ENCODE peak calls at places on chromosomes 11 and 22, in seven cellular contexts. Y is A549, X is pancreas, W is H7, Q is heart right ventricle, U is GM12865, N is prostate gland. C is an unnamed sample.

GRCh38 chr11:108743851-108744250 is 79.0 kb downstream of the DDX10 start:
- DNase-seq in Y (no peak), Q (no peak), W (no peak), U (no peak), X (no peak), N (no peak), C (no peak)

GRCh38 chr11:26849009-26849408 is 127.1 kb upstream of the SLC5A12 start:
- DNase-seq in X (no peak), Q (peak; percentile 31), W (no peak), N (peak; percentile 43), U (no peak), Y (no peak), C (no peak)

GRCh38 chr11:43947003-43947500 is 4.6 kb downstream of the C11orf96 start:
- DNase-seq in U (peak; percentile 15), Q (no peak), N (no peak), X (no peak), W (peak; percentile 63), Y (peak; percentile 55), C (no peak)

GRCh38 chr22:21780259-21780658 is 44.7 kb upstream of the YPEL1 start:
- DNase-seq in Q (no peak), N (no peak), X (no peak), W (no peak), Y (no peak), U (no peak), C (no peak)

GRCh38 chr22:41531736-41532477 is 12.4 kb downstream of the POLR3H start:
- DNase-seq in U (no peak), Q (no peak), Y (no peak), X (no peak), W (no peak), N (no peak), C (no peak)

GRCh38 chr22:23155831-23156230 is 10.6 kb downstream of the RAB36 start:
- DNase-seq in N (no peak), W (peak; percentile 38), Y (no peak), X (no peak), Q (no peak), U (no peak), C (no peak)

GRCh38 chr11:12376259-12376971 is 956 bp upstream of the PARVA start:
- DNase-seq in X (peak; percentile 91), W (no peak), U (no peak), N (no peak), Q (peak; percentile 32), Y (no peak), C (peak; percentile 27)

GRCh38 chr11:120064341-120064740 is 73.6 kb downstream of the TRIM29 start:
- DNase-seq in N (no peak), X (no peak), W (no peak), Q (no peak), Y (no peak), U (no peak), C (no peak)

GRCh38 chr11:73968356-73968966 is 14.2 kb downstream of the UCP2 start:
- DNase-seq in U (no peak), Q (no peak), Y (no peak), W (peak; percentile 27), X (no peak), N (no peak), C (no peak)

GRCh38 chr22:44091021-44091721 is 67.1 kb downstream of the PARVB start:
- DNase-seq in X (no peak), N (no peak), Q (no peak), U (peak; percentile 36), W (peak; percentile 76), Y (peak; percentile 22), C (no peak)

GRCh38 chr11:59187020-59187419 is 15.1 kb downstream of the DTX4 start:
- DNase-seq in W (no peak), X (no peak), N (no peak), Y (no peak), U (no peak), Q (no peak), C (no peak)

GRCh38 chr22:47402876-47403525 is 640.6 kb downstream of the TBC1D22A start:
- DNase-seq in N (no peak), W (peak; percentile 16), Q (no peak), X (no peak), U (no peak), Y (no peak), C (no peak)

GRCh38 chr22:28967969-28968368 is 84.6 kb downstream of the ZNRF3 start:
- DNase-seq in Y (no peak), W (no peak), X (no peak), U (no peak), Q (no peak), N (no peak), C (no peak)

GRCh38 chr11:820655-821512 is 2.2 kb downstream of the PNPLA2 start:
- DNase-seq in U (no peak), X (peak; percentile 93), W (no peak), Y (peak; percentile 79), Q (peak; percentile 80), N (no peak), C (peak; percentile 81)

GRCh38 chr11:118343981-118344521 is at the start of gene CD3G:
- DNase-seq in W (no peak), Y (no peak), Q (no peak), X (no peak), U (no peak), N (no peak), C (peak; percentile 32)

GRCh38 chr22:16935209-16935608 is 72.8 kb downstream of the GAB4 start:
- DNase-seq in N (no peak), U (no peak), Y (no peak), W (no peak), X (no peak), Q (no peak), C (no peak)

GRCh38 chr22:49749885-49750510 is 77.7 kb downstream of the BRD1 start:
- DNase-seq in X (no peak), W (peak; percentile 53), U (no peak), Y (no peak), N (no peak), Q (no peak), C (no peak)

GRCh38 chr11:57072640-57073039 is 83.9 kb downstream of the OR5AK2 start:
- DNase-seq in Y (peak; percentile 93), W (no peak), U (no peak), Q (no peak), X (no peak), N (no peak), C (no peak)

GRCh38 chr22:23514317-23515038 is 65.6 kb downstream of the IGLL1 start:
- DNase-seq in N (no peak), X (no peak), Y (no peak), U (no peak), W (peak; percentile 78), Q (no peak), C (no peak)

GRCh38 chr11:32137263-32137662 is 46.4 kb downstream of the RCN1 start:
- DNase-seq in Q (no peak), N (no peak), Y (peak; percentile 70), U (no peak), X (no peak), W (no peak), C (no peak)

GRCh38 chr11:64855596-64856304 is 11.3 kb upstream of the CDC42BPG start:
- DNase-seq in W (no peak), Y (no peak), X (no peak), U (no peak), Q (no peak), N (no peak), C (no peak)

GRCh38 chr22:41932353-41932752 is 5.7 kb upstream of the TNFRSF13C start:
- DNase-seq in W (no peak), U (no peak), X (no peak), Q (no peak), Y (no peak), N (no peak), C (no peak)

DNA sequence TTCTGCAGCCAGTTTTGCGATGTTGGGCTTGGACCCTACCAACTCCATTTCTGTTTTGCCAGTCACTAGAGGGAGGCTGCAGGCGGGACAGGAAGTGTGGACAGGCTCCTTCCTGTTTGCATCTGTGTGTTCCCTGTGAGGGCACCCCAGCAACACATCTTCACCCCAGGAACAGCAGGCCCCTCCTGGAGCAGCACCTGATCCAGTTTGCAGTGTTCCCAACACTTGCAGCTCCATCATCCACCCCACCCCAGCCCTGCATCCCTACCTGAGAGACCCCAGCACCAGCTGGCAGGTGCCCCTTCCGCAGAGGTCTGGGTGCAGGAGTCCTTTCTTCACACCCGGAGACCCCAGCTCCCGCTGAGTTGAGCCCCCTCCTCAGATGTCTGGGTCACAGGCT is 7.4 kb upstream of the VSIG10L2 start:
- DNase-seq in W (no peak), Y (no peak), Q (no peak), N (no peak), X (no peak), U (peak; percentile 8), C (no peak)
- H3K4me3 ChIP-seq in W (no peak overlapping the region), Y (no peak overlapping the region), Q (no peak overlapping the region), N (no peak overlapping the region), X (no peak overlapping the region), U (no peak overlapping the region), C (no peak overlapping the region)

GRCh38 chr11:63629426-63629825 is 15.2 kb upstream of the PLAAT3 start:
- DNase-seq in U (no peak), X (no peak), Y (no peak), W (no peak), Q (no peak), N (no peak), C (no peak)

GRCh38 chr11:63622318-63622717 is 8.1 kb upstream of the PLAAT3 start:
- DNase-seq in Q (no peak), Y (peak; percentile 51), W (no peak), U (no peak), X (peak; percentile 60), N (no peak), C (no peak)

GRCh38 chr11:63620928-63621539 is 6.8 kb upstream of the PLAAT3 start:
- DNase-seq in W (no peak), N (no peak), U (peak; percentile 24), X (no peak), Q (no peak), Y (no peak), C (no peak)

GRCh38 chr11:63619967-63620366 is 5.7 kb upstream of the PLAAT3 start:
- DNase-seq in W (no peak), U (no peak), Q (no peak), N (no peak), X (no peak), Y (no peak), C (no peak)

DNA sequence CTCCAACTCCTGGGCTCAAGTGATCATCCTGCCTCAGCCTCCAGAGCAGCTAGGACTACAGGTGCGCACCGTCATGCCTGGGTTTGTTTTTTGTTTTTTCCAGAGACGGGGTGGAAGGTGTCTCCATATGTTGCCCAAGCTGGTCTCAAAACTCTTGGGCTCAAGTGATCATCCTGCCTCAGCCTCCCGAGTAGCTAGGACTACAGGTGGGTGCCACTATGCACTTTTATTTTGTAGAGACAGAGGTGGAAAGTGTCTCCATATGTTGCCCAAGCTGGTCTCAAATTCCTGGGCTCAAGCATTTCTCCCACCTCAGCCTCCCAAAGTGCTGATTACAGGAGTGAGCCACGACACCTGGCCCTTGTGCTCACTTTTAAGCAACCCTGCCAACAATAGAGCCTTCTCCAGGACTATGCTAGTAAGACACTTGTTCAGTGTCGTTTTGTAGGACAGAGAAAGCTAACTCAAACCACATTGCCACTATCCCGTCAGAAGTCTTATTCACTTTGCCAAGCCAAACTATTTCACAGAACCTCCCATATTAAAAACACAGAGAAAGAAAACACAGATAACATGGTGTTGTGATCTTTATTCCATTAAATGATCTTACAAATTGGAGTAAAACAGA is 9.4 kb upstream of the PLAAT3 start:
- DNase-seq in W (no peak), U (no peak), Y (no peak), Q (no peak), N (no peak), X (no peak), C (no peak)
- H3K4me3 ChIP-seq in W (no peak overlapping the region), U (no peak overlapping the region), Y (no peak overlapping the region), Q (no peak overlapping the region), N (no peak overlapping the region), X (no peak overlapping the region), C (no peak overlapping the region)

GRCh38 chr11:18618341-18619025 is 15.7 kb downstream of the SPTY2D1 start:
- DNase-seq in W (no peak), N (no peak), Y (no peak), Q (no peak), U (no peak), X (no peak), C (no peak)
- H3K4me3 ChIP-seq in W (no peak overlapping the region), N (no peak overlapping the region), Y (no peak overlapping the region), Q (no peak overlapping the region), U (no peak overlapping the region), X (no peak overlapping the region), C (no peak overlapping the region)

GRCh38 chr11:110121204-110121603 is 28.0 kb downstream of the ZC3H12C start:
- DNase-seq in U (no peak), Q (no peak), Y (no peak), N (no peak), X (no peak), W (no peak), C (no peak)
- H3K4me3 ChIP-seq in U (no peak overlapping the region), Q (peak overlapping the region; percentile 23), Y (no peak overlapping the region), N (no peak overlapping the region), X (no peak overlapping the region), W (no peak overlapping the region), C (no peak overlapping the region)